ENCODE peak calls at places on chromosome 7, in four cellular contexts. U, F, P and Y are unnamed samples. For H3K27me3, the result is how much of the 10 kb centered on the place peaks cover.

GRCh38 chr7:70463332-70463938 is 668.5 kb upstream of the GALNT17 start:
- DNase-seq in U (no peak), F (no peak), P (no peak), Y (no peak)

GRCh38 chr7:159136846-159137245 is 7.8 kb downstream of the VIPR2 start:
- DNase-seq in U (no peak), F (no peak), P (no peak), Y (no peak)

GRCh38 chr7:101171442-101171837 is 6.1 kb upstream of the VGF start:
- DNase-seq in U (no peak), F (peak), P (no peak), Y (no peak)

GRCh38 chr7:135748770-135749169 is at the start of gene FAM180A:
- DNase-seq in U (no peak), F (no peak), P (no peak), Y (no peak)

GRCh38 chr7:101465576-101466196 is 103.0 kb downstream of the COL26A1 start:
- DNase-seq in U (no peak), F (no peak), P (no peak), Y (no peak)

GRCh38 chr7:91007371-91007770 is 256.9 kb upstream of the FZD1 start:
- DNase-seq in U (no peak), F (no peak), P (no peak), Y (no peak)

GRCh38 chr7:70325509-70326101 is 727.3 kb downstream of the AUTS2 start:
- DNase-seq in U (no peak), F (no peak), P (no peak), Y (peak)

GRCh38 chr7:138354066-138354465 is 106.0 kb upstream of the TRIM24 start:
- DNase-seq in U (no peak), F (no peak), P (no peak), Y (no peak)

GRCh38 chr7:92988051-92988450 is 129.7 kb downstream of the SAMD9 start:
- DNase-seq in U (no peak), F (peak), P (no peak), Y (no peak)

GRCh38 chr7:48255046-48255445 is 83.8 kb downstream of the ABCA13 start:
- DNase-seq in U (no peak), F (no peak), P (no peak), Y (peak)

GRCh38 chr7:70215491-70215890 is 617.2 kb downstream of the AUTS2 start:
- DNase-seq in U (no peak), F (no peak), P (no peak), Y (no peak)

GRCh38 chr7:130270947-130271790 is 4.5 kb downstream of the CPA2 start:
- DNase-seq in U (no peak), F (no peak), P (no peak), Y (no peak)

GRCh38 chr7:41656357-41656756 is 46.5 kb downstream of the INHBA start:
- DNase-seq in U (no peak), F (no peak), P (no peak), Y (no peak)

GRCh38 chr7:92987095-92987494 is 130.7 kb downstream of the SAMD9 start:
- DNase-seq in U (no peak), F (no peak), P (no peak), Y (no peak)

GRCh38 chr7:14158111-14158510 is 168.6 kb upstream of the ETV1 start:
- DNase-seq in U (no peak), F (no peak), P (no peak), Y (no peak)

GRCh38 chr7:4080013-4080412 is 602.1 kb upstream of the FOXK1 start:
- DNase-seq in U (peak), F (no peak), P (no peak), Y (no peak)

GRCh38 chr7:130142654-130143333 is 62.4 kb downstream of the TMEM209 start:
- DNase-seq in U (no peak), F (no peak), P (no peak), Y (no peak)

GRCh38 chr7:81492910-81493309 is 276.9 kb downstream of the HGF start:
- DNase-seq in U (no peak), F (no peak), P (no peak), Y (no peak)

GRCh38 chr7:28075674-28076358 is 104.8 kb downstream of the JAZF1 start:
- DNase-seq in U (no peak), F (no peak), P (no peak), Y (no peak)

GRCh38 chr7:121831320-121831719 is 41.6 kb upstream of the PTPRZ1 start:
- DNase-seq in U (no peak), F (peak), P (no peak), Y (no peak)

GRCh38 chr7:20513897-20514296 is 101.6 kb upstream of the ABCB5 start:
- DNase-seq in U (no peak), F (no peak), P (no peak), Y (no peak)

GRCh38 chr7:3922175-3922635 is 621.2 kb downstream of the SDK1 start:
- DNase-seq in U (peak), F (peak), P (no peak), Y (peak)

GRCh38 chr7:100785878-100786277 is 41.4 kb downstream of the EPHB4 start:
- DNase-seq in U (no peak), F (peak), P (no peak), Y (no peak)

GRCh38 chr7:114818501-114818900 is 103.4 kb upstream of the MDFIC start:
- DNase-seq in U (no peak), F (no peak), P (no peak), Y (peak)

GRCh38 chr7:149501651-149502050 is 4.0 kb upstream of the ZNF746 start:
- DNase-seq in U (no peak), F (no peak), P (no peak), Y (no peak)

GRCh38 chr7:70355591-70356323 is 757.5 kb downstream of the AUTS2 start:
- DNase-seq in U (no peak), F (peak), P (no peak), Y (no peak)

GRCh38 chr7:50824882-50825281 is 42.2 kb upstream of the GRB10 start:
- DNase-seq in U (no peak), F (no peak), P (no peak), Y (no peak)

DNA sequence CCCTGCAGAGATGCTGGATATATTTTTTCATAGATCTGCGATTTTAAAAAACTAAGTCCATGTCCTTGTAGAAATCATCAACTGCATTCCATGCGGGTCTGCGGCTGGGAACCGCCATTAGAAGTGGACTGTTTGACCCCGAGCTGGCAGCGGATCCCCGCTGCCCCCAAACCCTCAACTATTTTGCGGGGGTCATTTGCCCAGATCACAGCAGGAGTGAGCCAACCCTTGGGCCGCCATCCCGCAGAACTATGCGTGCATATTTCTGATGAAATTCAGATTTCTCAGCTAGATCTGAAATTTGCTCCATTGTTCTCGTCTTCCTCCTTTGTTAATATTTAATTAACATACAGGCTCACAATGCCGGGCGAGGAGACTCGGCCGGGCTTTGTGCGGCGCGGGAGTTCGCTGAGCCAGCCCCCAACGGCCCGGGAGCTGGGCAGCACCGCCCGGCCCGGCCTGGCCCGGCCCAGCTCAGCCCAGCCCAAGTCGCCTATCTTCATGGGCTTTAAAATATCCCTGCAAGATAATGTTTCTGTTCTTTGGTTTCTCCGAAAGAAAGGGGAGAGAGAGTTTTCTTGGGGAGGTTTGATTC is 2.0 kb downstream of the EN2 start:
- DNase-seq in U (no peak), F (peak), P (no peak), Y (no peak)
- H3K27me3 ChIP-seq in U (half or more), F (half or more), P (half or more), Y (half or more)

GRCh38 chr7:88206235-88206634 is 13.6 kb downstream of the SRI start:
- DNase-seq in U (no peak), F (no peak), P (no peak), Y (no peak)
- TF ChIP-seq CTCF in U (no peak), F (no peak), P (no peak), Y (no peak)

GRCh38 chr7:1575809-1576208 is 6.0 kb upstream of the PSMG3 start:
- DNase-seq in U (no peak), F (no peak), P (no peak), Y (no peak)
- H3K27me3 ChIP-seq in U (under half), F (under half), P (under half), Y (under half)

DNA sequence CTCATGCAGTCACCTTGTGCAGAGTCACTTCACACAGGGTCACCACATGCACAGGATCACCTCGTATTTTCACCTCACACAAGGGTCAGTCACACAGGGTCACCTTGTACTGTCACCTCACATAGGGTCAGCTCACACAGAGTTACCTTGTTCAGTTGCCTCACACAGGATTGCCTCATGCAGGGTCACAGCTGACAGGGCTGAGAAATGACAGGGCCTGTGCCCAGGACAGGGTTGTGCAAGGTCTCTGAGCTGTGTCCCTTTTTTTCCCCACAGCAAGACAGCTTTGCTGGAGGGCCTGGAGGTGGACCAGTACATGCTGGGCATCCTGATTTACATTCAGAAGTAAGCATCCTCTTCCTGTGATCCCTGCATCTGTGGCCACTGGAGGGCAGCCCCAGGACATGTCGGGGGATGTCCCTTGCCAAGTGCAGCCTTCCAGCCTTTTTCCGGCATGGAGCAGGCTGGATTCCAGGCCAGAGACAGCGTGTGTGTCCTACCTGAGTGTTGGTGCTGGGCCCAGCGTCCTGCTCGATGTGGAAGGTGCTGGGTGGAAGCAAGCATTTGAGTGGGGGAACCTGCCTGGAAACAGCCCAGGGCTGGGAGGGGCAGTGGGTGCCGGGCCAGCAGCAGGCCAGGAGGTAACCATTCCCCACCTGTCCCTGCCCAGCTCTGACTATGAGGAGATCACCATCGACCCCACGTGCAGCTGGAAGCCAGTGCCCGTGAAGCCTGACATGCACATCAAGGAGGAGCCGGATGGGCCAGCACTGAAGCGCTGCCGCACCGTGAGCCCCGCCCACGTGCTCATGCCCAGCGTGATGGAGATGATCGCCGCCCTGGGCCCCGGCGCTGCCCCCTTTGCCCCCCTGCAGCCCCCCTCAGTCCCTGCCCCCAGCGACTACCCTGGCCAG is 16.3 kb downstream of the ZMIZ2 start:
- DNase-seq in U (no peak), F (no peak), P (no peak), Y (no peak)
- TF ChIP-seq CTCF in U (no peak), F (no peak), P (no peak), Y (no peak)

GRCh38 chr7:157013101-157013500 is 2.6 kb upstream of the MNX1 start:
- DNase-seq in U (no peak), F (no peak), P (no peak), Y (no peak)

GRCh38 chr7:157009778-157010587 is 480 bp downstream of the MNX1 start:
- DNase-seq in U (no peak), F (peak), P (no peak), Y (no peak)

GRCh38 chr7:157010588-157011332 is at the start of gene MNX1:
- DNase-seq in U (no peak), F (peak), P (peak), Y (peak)

GRCh38 chr7:157012113-157012547 is 1.7 kb upstream of the MNX1 start:
- DNase-seq in U (no peak), F (no peak), P (no peak), Y (no peak)

DNA sequence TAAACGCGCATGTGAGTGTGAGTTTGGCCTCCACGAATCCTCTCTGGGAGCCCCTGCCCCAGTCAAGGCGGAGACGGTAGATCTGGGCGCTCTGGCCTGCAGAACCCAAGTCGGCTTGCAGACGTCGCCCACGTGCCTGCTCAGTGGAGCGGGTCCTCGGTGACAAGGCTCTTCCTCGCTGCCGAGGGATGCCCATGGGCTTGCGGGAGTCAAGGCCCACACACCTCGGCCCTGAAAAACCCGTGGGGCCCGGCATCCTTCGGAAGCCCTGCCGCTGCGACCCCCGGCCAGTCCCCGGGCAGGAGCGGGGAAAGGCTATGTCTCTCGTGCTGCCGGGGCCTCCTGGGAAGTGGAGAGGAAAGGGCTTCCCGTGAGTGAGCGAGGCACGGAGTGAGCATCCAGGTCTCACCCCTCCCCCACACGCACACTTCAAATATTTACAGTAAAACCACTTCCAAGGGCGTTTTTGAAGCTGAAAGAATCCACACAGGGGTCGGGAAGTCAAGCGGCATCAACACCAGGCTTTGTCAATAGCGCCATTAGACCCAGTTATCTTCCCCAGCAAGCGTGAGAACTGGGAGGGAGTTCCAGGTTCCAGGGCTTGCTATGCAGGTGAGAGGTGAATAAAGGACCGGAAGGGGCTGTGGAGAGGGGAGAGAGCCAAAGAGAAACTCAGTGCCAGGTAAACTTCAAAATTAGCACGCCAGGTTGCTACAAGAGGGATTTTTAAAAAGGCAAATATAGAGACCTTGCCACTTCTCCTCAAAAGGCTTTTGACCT is 1.1 kb upstream of the MNX1 start:
- DNase-seq in U (no peak), F (peak), P (no peak), Y (no peak)
- H3K27me3 ChIP-seq in U (half or more), F (half or more), P (half or more), Y (half or more)

DNA sequence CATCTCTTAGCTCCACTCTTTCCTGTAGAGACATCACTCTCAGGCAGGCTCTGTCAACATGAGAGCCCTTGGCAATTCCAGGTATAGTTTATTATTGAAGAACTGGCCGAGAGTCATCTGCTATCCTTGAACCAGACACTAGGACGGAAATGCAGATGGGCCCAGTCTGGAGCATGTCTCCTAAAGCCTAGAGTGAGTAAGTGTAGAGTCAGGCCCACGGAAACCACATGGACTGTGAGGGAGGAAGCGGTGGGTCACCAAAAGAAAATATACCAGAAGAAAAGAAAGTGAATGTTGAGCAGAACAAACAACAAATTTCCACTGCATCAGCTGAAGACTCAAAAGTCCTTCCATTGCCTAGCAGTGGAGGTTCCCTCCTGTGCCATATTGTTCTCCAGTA is 15.7 kb upstream of the RELN start:
- DNase-seq in U (no peak), F (no peak), P (no peak), Y (peak)
- TF ChIP-seq CTCF in U (no peak), F (no peak), P (no peak), Y (no peak)

DNA sequence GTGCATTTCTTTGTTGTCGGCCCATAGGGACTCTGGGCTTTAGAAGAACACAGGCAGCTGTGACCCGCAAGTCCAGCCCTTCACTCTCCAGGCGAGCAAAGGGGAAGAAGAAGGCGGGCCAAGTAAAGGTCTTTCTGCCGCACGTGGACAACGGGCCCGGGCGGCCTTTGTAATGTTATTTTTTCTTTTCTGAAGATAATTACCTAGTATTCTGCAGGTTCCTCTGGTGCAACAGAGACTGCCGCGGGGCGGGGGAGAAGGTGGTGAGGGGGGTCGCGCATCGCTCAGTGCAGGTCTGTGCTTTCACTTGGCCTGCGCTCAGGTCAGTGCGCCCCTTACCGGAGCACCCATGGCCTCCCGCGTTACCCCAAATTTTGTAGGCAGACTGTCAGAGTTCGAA is 7.1 kb upstream of the TBX20 start:
- DNase-seq in U (no peak), F (peak), P (no peak), Y (no peak)
- H3K27me3 ChIP-seq in U (half or more), F (half or more), P (half or more), Y (half or more)